ENCODE peak calls at places on chromosomes 16 and 17, in seven cellular contexts. K is cardiac muscle cell; G is left ventricle myocardium inferior; S is mammary epithelial cell; Y is CD8-positive, alpha-beta T cell; E is mesenchymal stem cell; D is fibroblast of lung. U is an unnamed sample. For H3K9me3, the result is how much of the 10 kb centered on the place peaks cover.

GRCh38 chr16:49890876-49891275 is 35.0 kb upstream of the ZNF423 start:
- DNase-seq in K (peak), G (no peak), S (no peak), Y (no peak), E (no peak), D (no peak), U (no peak)

GRCh38 chr16:85360323-85361277 is 248.3 kb upstream of the CIBAR2 start:
- DNase-seq in K (no peak), G (no peak), S (peak), Y (no peak), E (peak), D (no peak), U (no peak)

GRCh38 chr16:72481419-72481818 is 309.5 kb upstream of the PMFBP1 start:
- DNase-seq in K (no peak), G (no peak), S (no peak), Y (no peak), E (no peak), D (no peak), U (no peak)

GRCh38 chr17:49890077-49890821 is 42.4 kb upstream of the TAC4 start:
- DNase-seq in K (no peak), G (peak), S (no peak), Y (no peak), E (no peak), D (no peak), U (no peak)

GRCh38 chr17:57694051-57694450 is 51.0 kb downstream of the CCDC182 start:
- DNase-seq in K (no peak), G (no peak), S (no peak), Y (no peak), E (no peak), D (no peak), U (no peak)

GRCh38 chr16:12060751-12061150 is 84.2 kb downstream of the SNX29 start:
- DNase-seq in K (no peak), G (no peak), S (no peak), Y (no peak), E (no peak), D (no peak), U (no peak)

GRCh38 chr16:21100447-21100846 is 50.2 kb downstream of the DNAH3 start:
- DNase-seq in K (no peak), G (no peak), S (peak), Y (no peak), E (peak), D (peak), U (no peak)

GRCh38 chr17:65952586-65952985 is 239.3 kb downstream of the CEP112 start:
- DNase-seq in K (no peak), G (no peak), S (peak), Y (no peak), E (no peak), D (no peak), U (no peak)

GRCh38 chr17:66339563-66339962 is 37.1 kb downstream of the PRKCA start:
- DNase-seq in K (no peak), G (no peak), S (no peak), Y (no peak), E (no peak), D (no peak), U (no peak)

GRCh38 chr17:15271731-15272130 is 6.6 kb upstream of the PMP22 start:
- DNase-seq in K (no peak), G (no peak), S (no peak), Y (no peak), E (peak), D (no peak), U (no peak)

GRCh38 chr17:51347851-51348584 is 87.7 kb downstream of the UTP18 start:
- DNase-seq in K (no peak), G (no peak), S (peak), Y (no peak), E (no peak), D (no peak), U (no peak)

GRCh38 chr16:354286-354881 is 1.9 kb upstream of the AXIN1 start:
- DNase-seq in K (no peak), G (no peak), S (peak), Y (no peak), E (no peak), D (no peak), U (no peak)

GRCh38 chr17:77489898-77490265 is 349.1 kb downstream of the SEC14L1 start:
- DNase-seq in K (no peak), G (peak), S (no peak), Y (no peak), E (no peak), D (peak), U (no peak)

GRCh38 chr17:40326014-40326831 is 17.2 kb downstream of the RARA start:
- DNase-seq in K (no peak), G (peak), S (no peak), Y (peak), E (no peak), D (no peak), U (no peak)

GRCh38 chr16:16868727-16869126 is 489.8 kb downstream of the NPIPA7 start:
- DNase-seq in K (no peak), G (no peak), S (no peak), Y (no peak), E (no peak), D (no peak), U (no peak)

GRCh38 chr17:42407289-42407836 is 15.7 kb downstream of the CAVIN1 start:
- DNase-seq in K (peak), G (peak), S (peak), Y (peak), E (no peak), D (peak), U (no peak)

GRCh38 chr17:71516149-71516548 is 604.7 kb upstream of the SOX9 start:
- DNase-seq in K (no peak), G (no peak), S (no peak), Y (no peak), E (no peak), D (no peak), U (no peak)

GRCh38 chr17:14886200-14886739 is 378.9 kb downstream of the PMP22 start:
- DNase-seq in K (peak), G (no peak), S (peak), Y (no peak), E (no peak), D (peak), U (no peak)

GRCh38 chr17:56497132-56497531 is 96.4 kb upstream of the NOG start:
- DNase-seq in K (no peak), G (no peak), S (no peak), Y (no peak), E (no peak), D (no peak), U (no peak)

GRCh38 chr16:27321013-27321960 is 7.5 kb downstream of the IL4R start:
- DNase-seq in K (no peak), G (no peak), S (peak), Y (no peak), E (no peak), D (no peak), U (no peak)

GRCh38 chr16:83940630-83941378 is 12.2 kb upstream of the OSGIN1 start:
- DNase-seq in K (no peak), G (no peak), S (no peak), Y (no peak), E (no peak), D (no peak), U (no peak)

GRCh38 chr16:20811889-20812439 is 5.6 kb downstream of the REXO5 start:
- DNase-seq in K (no peak), G (no peak), S (no peak), Y (no peak), E (no peak), D (no peak), U (no peak)

GRCh38 chr16:27240948-27241531 is 27.5 kb downstream of the NSMCE1 start:
- DNase-seq in K (no peak), G (no peak), S (no peak), Y (no peak), E (peak), D (peak), U (peak)

GRCh38 chr17:50682441-50682840 is 25.3 kb downstream of the ANKRD40 start:
- DNase-seq in K (no peak), G (no peak), S (no peak), Y (no peak), E (no peak), D (no peak), U (no peak)

GRCh38 chr17:75742337-75742736 is 21.1 kb downstream of the ITGB4 start:
- DNase-seq in K (no peak), G (no peak), S (no peak), Y (no peak), E (no peak), D (no peak), U (no peak)

GRCh38 chr16:69942099-69942491 is 9.0 kb upstream of the CLEC18A start:
- DNase-seq in K (no peak), G (no peak), S (no peak), Y (no peak), E (no peak), D (no peak), U (no peak)

GRCh38 chr17:63695889-63696288 is 4.0 kb downstream of the LIMD2 start:
- DNase-seq in K (no peak), G (no peak), S (no peak), Y (no peak), E (no peak), D (no peak), U (no peak)

GRCh38 chr17:27985736-27986394 is 56.6 kb upstream of the NLK start:
- DNase-seq in K (no peak), G (no peak), S (no peak), Y (no peak), E (no peak), D (no peak), U (no peak)

GRCh38 chr17:57823469-57824401 is 26.1 kb downstream of the MRPS23 start:
- DNase-seq in K (no peak), G (no peak), S (peak), Y (no peak), E (peak), D (peak), U (no peak)

GRCh38 chr17:79834575-79835469 is 4.4 kb downstream of the CBX4 start:
- DNase-seq in K (peak), G (no peak), S (no peak), Y (no peak), E (no peak), D (no peak), U (no peak)

GRCh38 chr16:75305364-75306101 is 54.1 kb upstream of the BCAR1 start:
- DNase-seq in K (peak), G (peak), S (peak), Y (no peak), E (peak), D (peak), U (peak)

GRCh38 chr17:9235346-9235745 is 214.0 kb downstream of the NTN1 start:
- DNase-seq in K (no peak), G (no peak), S (no peak), Y (no peak), E (no peak), D (no peak), U (no peak)
- H3K9me3 ChIP-seq in K (under half), G (under half), S (under half), Y (under half), E (under half), D (under half), U (under half)

GRCh38 chr17:22273308-22273707 is 581.0 kb downstream of the KCNJ18 start:
- DNase-seq in K (no peak), G (no peak), S (no peak), Y (no peak), E (no peak), D (no peak), U (no peak)
- H3K9me3 ChIP-seq in K (under half), G (under half), S (under half), Y (under half), E (under half), D (under half), U (under half)

GRCh38 chr17:83201206-83202001 is 122.0 kb downstream of the METRNL start:
- DNase-seq in K (no peak), G (no peak), S (no peak), Y (no peak), E (no peak), D (no peak), U (no peak)
- H3K9me3 ChIP-seq in K (under half), G (under half), S (under half), Y (under half), E (under half), D (under half), U (under half)

DNA sequence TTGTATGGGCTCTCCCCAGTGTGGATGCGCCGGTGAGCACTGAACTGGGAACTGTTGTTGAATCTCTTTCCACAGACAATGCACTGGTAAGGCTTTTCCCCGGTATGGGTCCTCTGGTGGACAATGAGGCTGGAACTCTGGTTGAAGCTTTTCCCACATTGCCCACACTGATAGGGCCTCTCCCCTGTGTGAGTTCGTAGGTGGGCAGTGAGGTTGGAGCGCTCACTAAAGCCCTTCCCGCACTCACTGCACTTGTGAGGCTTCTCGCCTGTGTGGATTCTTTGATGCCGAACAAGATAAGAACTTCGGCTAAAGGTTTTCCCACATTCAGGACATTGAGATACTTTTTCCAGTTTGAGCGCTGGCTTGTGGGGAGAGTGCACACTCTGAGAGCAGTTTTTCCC is 17.8 kb downstream of the ZSCAN32 start:
- DNase-seq in K (no peak), G (no peak), S (no peak), Y (no peak), E (peak), D (no peak), U (no peak)
- H3K9me3 ChIP-seq in K (under half), G (under half), S (under half), Y (under half), E (half or more), D (under half), U (half or more)

GRCh38 chr17:73960469-73960868 is 243.0 kb upstream of the RPL38 start:
- DNase-seq in K (no peak), G (no peak), S (no peak), Y (no peak), E (no peak), D (no peak), U (no peak)
- H3K9me3 ChIP-seq in K (under half), G (under half), S (under half), Y (under half), E (under half), D (under half), U (under half)

DNA sequence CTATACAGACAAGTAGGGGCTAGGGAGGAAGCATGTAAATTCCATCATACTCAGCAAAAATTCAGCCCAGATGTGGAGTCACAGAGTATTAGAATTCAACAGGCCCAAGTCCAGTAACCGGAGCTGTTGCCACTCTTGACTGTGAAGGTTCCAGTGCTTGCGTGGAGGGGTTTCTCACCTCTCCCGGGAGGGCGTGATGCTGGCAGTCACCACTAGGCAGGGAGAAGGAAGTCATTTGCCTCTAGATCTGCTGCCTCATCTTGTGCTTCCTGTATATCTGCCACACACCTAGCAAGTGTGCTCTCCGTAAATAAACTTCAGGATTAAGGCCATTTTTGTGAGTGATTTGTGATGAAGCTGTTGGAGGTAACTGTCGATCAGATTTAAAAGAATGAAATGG is 1.0 kb upstream of the CKLF start:
- DNase-seq in K (peak), G (no peak), S (no peak), Y (no peak), E (peak), D (no peak), U (peak)
- H3K9me3 ChIP-seq in K (under half), G (under half), S (under half), Y (under half), E (under half), D (under half), U (under half)